ENCODE peak calls at places on chromosome 9, in six cellular contexts. M is stimulated activated CD4-positive, alpha-beta T cell treated with anti-CD3 and anti-CD28 coated beads, Interleukin-1b, Interleukin-23, amount 100 ng/mL, for 1 hour; K is Calu3; O is CD4-positive, alpha-beta memory T cell; Q is stimulated activated CD8-positive, alpha-beta memory T cell treated with anti-CD3 and anti-CD28 coated beads, Interleukin-7, amount 100 ng/mL, for 24 hours; V is Panc1. T is an unnamed sample.
A peak's percentile ranks its signal among the peaks of the same experiment; 100 is the strongest.

GRCh38 chr9:18906656-18907395 is 126.2 kb downstream of the SAXO1 start:
- DNase-seq in M (no peak), K (no peak), O (no peak), Q (no peak), V (no peak), T (no peak)

GRCh38 chr9:38060688-38061087 is 8.3 kb downstream of the SHB start:
- DNase-seq in M (no peak), K (no peak), O (no peak), Q (no peak), V (no peak), T (no peak)

GRCh38 chr9:131309526-131310276 is 20.2 kb downstream of the PLPP7 start:
- DNase-seq in M (no peak), K (no peak), O (no peak), Q (no peak), V (no peak), T (no peak)

GRCh38 chr9:68904454-68904853 is 109.5 kb downstream of the PRKACG start:
- DNase-seq in M (no peak), K (no peak), O (no peak), Q (no peak), V (no peak), T (no peak)

GRCh38 chr9:136247947-136248637 is 2.5 kb upstream of the QSOX2 start:
- DNase-seq in M (no peak), K (no peak), O (no peak), Q (no peak), V (no peak), T (no peak)

GRCh38 chr9:92729735-92730155 is 34.9 kb downstream of the BICD2 start:
- DNase-seq in M (no peak), K (no peak), O (no peak), Q (no peak), V (no peak), T (no peak)

GRCh38 chr9:112121633-112122032 is 53.5 kb downstream of the SUSD1 start:
- DNase-seq in M (no peak), K (no peak), O (no peak), Q (no peak), V (no peak), T (no peak)

GRCh38 chr9:3189113-3189861 is 336.5 kb downstream of the RFX3 start:
- DNase-seq in M (no peak), K (no peak), O (no peak), Q (no peak), V (no peak), T (no peak)

GRCh38 chr9:113593682-113594281 is 130.3 kb downstream of the RGS3 start:
- DNase-seq in M (no peak), K (no peak), O (no peak), Q (no peak), V (peak; percentile 87), T (no peak)

GRCh38 chr9:129239946-129240490 is 62.0 kb upstream of the IER5L start:
- DNase-seq in M (no peak), K (no peak), O (no peak), Q (no peak), V (no peak), T (no peak)

GRCh38 chr9:79026311-79026710 is 545.5 kb upstream of the TLE4 start:
- DNase-seq in M (no peak), K (no peak), O (no peak), Q (no peak), V (no peak), T (no peak)

GRCh38 chr9:84759300-84759750 is 89.8 kb downstream of the NTRK2 start:
- DNase-seq in M (no peak), K (peak; percentile 38), O (no peak), Q (no peak), V (no peak), T (no peak)

GRCh38 chr9:18492612-18493011 is 18.7 kb downstream of the ADAMTSL1 start:
- DNase-seq in M (no peak), K (no peak), O (no peak), Q (no peak), V (no peak), T (no peak)

GRCh38 chr9:107437716-107438115 is 51.9 kb downstream of the KLF4 start:
- DNase-seq in M (no peak), K (no peak), O (no peak), Q (no peak), V (no peak), T (no peak)

GRCh38 chr9:135998013-135998380 is 36.8 kb upstream of the UBAC1 start:
- DNase-seq in M (no peak), K (no peak), O (no peak), Q (no peak), V (no peak), T (no peak)

GRCh38 chr9:124594215-124594614 is 87.0 kb upstream of the NR5A1 start:
- DNase-seq in M (no peak), K (no peak), O (no peak), Q (no peak), V (no peak), T (no peak)

GRCh38 chr9:90613502-90613901 is 29.1 kb downstream of the DIRAS2 start:
- DNase-seq in M (no peak), K (no peak), O (no peak), Q (no peak), V (no peak), T (no peak)

GRCh38 chr9:128714586-128715435 is 9.1 kb downstream of the ZDHHC12 start:
- DNase-seq in M (no peak), K (no peak), O (no peak), Q (no peak), V (no peak), T (no peak)

GRCh38 chr9:134327671-134328231 is 1.5 kb downstream of the RXRA start:
- DNase-seq in M (no peak), K (no peak), O (no peak), Q (no peak), V (no peak), T (no peak)

GRCh38 chr9:93126151-93126781 is 7.8 kb downstream of the NINJ1 start:
- DNase-seq in M (no peak), K (no peak), O (no peak), Q (no peak), V (no peak), T (no peak)

GRCh38 chr9:101814064-101814463 is 75.6 kb upstream of the GRIN3A start:
- DNase-seq in M (no peak), K (no peak), O (no peak), Q (no peak), V (no peak), T (no peak)

GRCh38 chr9:1083325-1083913 is 33.3 kb downstream of the DMRT2 start:
- DNase-seq in M (no peak), K (no peak), O (no peak), Q (no peak), V (no peak), T (no peak)

GRCh38 chr9:108854641-108855528 is 901 bp downstream of the ACTL7B start:
- DNase-seq in M (no peak), K (no peak), O (no peak), Q (no peak), V (no peak), T (no peak)

T was measured in naive B cell.